ENCODE peak calls at places on chromosomes 6 and 20, in four cellular contexts. K is ascending aorta, M is heart left ventricle, W is fibroblast of pulmonary artery. P is an unnamed sample.
A peak's percentile ranks its signal among the peaks of the same experiment; 100 is the strongest.

GRCh38 chr20:54144847-54145246 is 28.9 kb downstream of the CYP24A1 start:
- DNase-seq in K (no peak), M (no peak), W (no peak), P (no peak)

GRCh38 chr6:139037490-139037889 is 8.9 kb downstream of the ABRACL start:
- DNase-seq in K (no peak), M (no peak), W (peak; percentile 90), P (peak; percentile 98)

GRCh38 chr6:704037-704436 is 11.1 kb upstream of the EXOC2 start:
- DNase-seq in K (no peak), M (no peak), W (no peak), P (no peak)

GRCh38 chr6:32432050-32432450 is 7.6 kb upstream of the HLA-DRA start:
- DNase-seq in K (no peak), M (no peak), W (peak; percentile 55), P (peak; percentile 53)

GRCh38 chr6:149545258-149545753 is 537 bp downstream of the PPIL4 start:
- DNase-seq in K (peak; percentile 75), M (peak; percentile 35), W (peak; percentile 78), P (peak; percentile 71)

GRCh38 chr6:53517021-53517420 is 27.9 kb downstream of the GCLC start:
- DNase-seq in K (no peak), M (no peak), W (peak; percentile 12), P (peak; percentile 39)

GRCh38 chr6:6699741-6700367 is 111.3 kb downstream of the LY86 start:
- DNase-seq in K (peak; percentile 80), M (peak; percentile 90), W (peak; percentile 96), P (peak; percentile 97)

GRCh38 chr20:50328161-50328979 is 137.7 kb downstream of the CEBPB start:
- DNase-seq in K (no peak), M (no peak), W (no peak), P (no peak)

GRCh38 chr6:52571099-52571755 is 5.6 kb downstream of the TRAM2 start:
- DNase-seq in K (peak; percentile 72), M (no peak), W (no peak), P (no peak)

GRCh38 chr6:36615018-36615761 is 21.0 kb downstream of the SRSF3 start:
- DNase-seq in K (peak; percentile 73), M (peak; percentile 56), W (peak; percentile 82), P (peak; percentile 81)

GRCh38 chr6:84408028-84408427 is 180.6 kb upstream of the CEP162 start:
- DNase-seq in K (no peak), M (no peak), W (no peak), P (peak; percentile 37)

GRCh38 chr20:9838378-9839295 is at the start of gene PAK5:
- DNase-seq in K (peak; percentile 78), M (no peak), W (peak; percentile 18), P (peak; percentile 7)

GRCh38 chr6:63804381-63804956 is 168.9 kb downstream of the PHF3 start:
- DNase-seq in K (no peak), M (no peak), W (peak; percentile 84), P (peak; percentile 98)

GRCh38 chr6:105243487-105243886 is 63.7 kb upstream of the POPDC3 start:
- DNase-seq in K (no peak), M (no peak), W (no peak), P (no peak)

GRCh38 chr6:6556738-6557503 is 31.6 kb upstream of the LY86 start:
- DNase-seq in K (no peak), M (no peak), W (peak; percentile 49), P (peak; percentile 48)

GRCh38 chr6:165181951-165182414 is 127.4 kb downstream of the C6orf118 start:
- DNase-seq in K (no peak), M (no peak), W (peak; percentile 78), P (peak; percentile 90)

GRCh38 chr6:56652994-56653393 is 10.3 kb upstream of the DST start:
- DNase-seq in K (no peak), M (no peak), W (peak; percentile 80), P (peak; percentile 84)

GRCh38 chr6:151112130-151112529 is 127.6 kb upstream of the AKAP12 start:
- DNase-seq in K (no peak), M (no peak), W (no peak), P (no peak)

GRCh38 chr6:57432919-57433684 is 115.7 kb downstream of the PRIM2 start:
- DNase-seq in K (no peak), M (no peak), W (peak; percentile 21), P (peak; percentile 71)

GRCh38 chr6:43990275-43990626 is 137.0 kb downstream of the MRPL14 start:
- DNase-seq in K (no peak), M (peak; percentile 80), W (no peak), P (peak; percentile 27)

GRCh38 chr20:33475381-33476160 is 14.3 kb upstream of the CBFA2T2 start:
- DNase-seq in K (no peak), M (no peak), W (no peak), P (no peak)

GRCh38 chr6:46014054-46014453 is 1.6 kb downstream of the CLIC5 start:
- DNase-seq in K (no peak), M (no peak), W (no peak), P (no peak)

GRCh38 chr6:46014511-46015118 is 1.0 kb downstream of the CLIC5 start:
- DNase-seq in K (no peak), M (peak; percentile 67), W (no peak), P (no peak)

GRCh38 chr6:46013639-46014038 is 2.0 kb downstream of the CLIC5 start:
- DNase-seq in K (no peak), M (no peak), W (no peak), P (no peak)

GRCh38 chr6:46016063-46016608 is 476 bp upstream of the CLIC5 start:
- DNase-seq in K (no peak), M (no peak), W (no peak), P (no peak)

GRCh38 chr6:46015119-46015968 is at the start of gene CLIC5:
- DNase-seq in K (peak; percentile 61), M (peak; percentile 89), W (no peak), P (no peak)
- H3K4me3 ChIP-seq in K (peak within 1 kb of the TSS; percentile 55), M (peak within 1 kb of the TSS; percentile 67), W (no peak within 1 kb of the TSS), P (peak within 1 kb of the TSS; percentile 3)

DNA sequence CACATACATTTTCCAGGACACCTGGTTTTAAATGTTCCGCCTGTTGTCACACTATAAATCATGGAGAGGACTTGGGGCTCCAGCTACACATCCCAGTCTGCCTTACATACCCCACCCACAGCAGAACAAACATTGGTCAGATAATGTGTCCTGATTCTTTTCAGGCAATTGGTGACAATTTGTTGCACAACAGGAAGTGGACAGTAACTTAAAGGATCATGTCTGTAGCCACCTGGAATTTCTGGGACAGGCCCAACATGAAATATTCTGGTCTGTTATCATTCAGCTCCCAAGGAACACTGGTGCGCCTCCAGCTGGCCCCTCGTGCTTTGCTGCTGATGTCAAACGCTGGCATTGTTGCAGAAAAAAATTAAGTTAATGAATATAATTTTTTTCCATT is 117.2 kb downstream of the SOBP start:
- DNase-seq in K (no peak), M (peak; percentile 46), W (peak; percentile 38), P (peak; percentile 31)
- TF ChIP-seq CTCF in K (no peak), M (peak; percentile 41), W (peak; percentile 16), P (no peak)

GRCh38 chr6:100838011-100838410 is 43.1 kb downstream of the ASCC3 start:
- DNase-seq in K (no peak), M (no peak), W (no peak), P (no peak)
- H3K4me3 ChIP-seq in K (no peak overlapping the region), M (no peak overlapping the region), W (no peak overlapping the region), P (no peak overlapping the region)

DNA sequence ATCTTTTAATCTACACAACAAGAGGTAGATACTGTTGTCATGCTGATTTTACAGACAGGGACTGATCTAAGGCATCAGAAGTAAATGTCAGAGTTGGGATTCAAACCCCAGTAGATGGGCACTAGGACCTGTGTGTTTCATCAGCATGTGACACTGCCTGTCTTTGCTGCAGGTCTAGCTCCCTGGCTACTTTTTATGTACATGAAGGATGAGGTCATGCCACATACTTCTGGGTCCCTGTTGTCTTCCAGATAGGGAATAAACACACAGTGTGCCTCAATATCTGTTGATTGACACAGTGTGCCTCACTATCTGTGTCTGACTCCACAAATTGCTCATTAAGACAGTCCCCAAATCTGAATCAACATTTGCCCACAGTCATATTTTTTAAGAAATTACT is 106.9 kb downstream of the TFAP2B start:
- DNase-seq in K (no peak), M (no peak), W (no peak), P (no peak)
- TF ChIP-seq CTCF in K (no peak), M (no peak), W (no peak), P (no peak)

DNA sequence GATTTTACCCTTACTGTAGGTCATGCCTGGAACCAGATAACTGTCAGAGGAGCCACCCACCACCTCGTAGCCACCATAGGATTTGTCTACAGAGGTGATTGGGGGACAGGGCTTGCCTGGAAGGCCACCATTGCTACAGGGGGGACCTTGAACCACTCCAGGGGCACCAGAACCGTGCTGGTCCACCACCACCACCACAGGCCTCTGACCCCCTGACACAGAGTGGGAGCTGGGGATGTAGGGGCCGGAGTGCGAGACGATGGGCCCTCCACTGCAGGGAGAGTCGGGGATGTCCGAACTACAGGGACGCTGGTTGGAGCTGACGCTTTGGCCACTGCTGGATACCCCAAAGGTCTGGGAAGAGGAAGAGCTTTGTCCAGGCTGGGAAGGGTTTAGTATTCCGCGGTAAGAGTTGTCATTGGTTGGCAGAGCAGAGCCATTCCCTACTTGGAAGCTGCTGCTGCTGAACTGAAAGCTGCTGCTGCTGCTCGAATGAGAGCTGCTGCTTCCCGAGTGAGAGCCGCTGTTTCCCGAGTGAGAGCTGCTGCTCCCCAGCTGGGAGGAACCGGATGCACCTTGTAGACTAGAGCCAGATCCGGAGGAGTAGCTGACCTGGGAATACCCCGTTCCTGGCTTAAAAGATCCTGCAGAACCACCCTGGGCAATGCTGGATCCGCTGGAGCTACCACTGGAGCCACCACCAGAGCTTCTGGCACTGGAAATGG is 2.2 kb downstream of the PSORS1C1 start:
- DNase-seq in K (no peak), M (peak; percentile 53), W (peak; percentile 55), P (peak; percentile 38)
- H3K4me3 ChIP-seq in K (no peak overlapping the region), M (no peak overlapping the region), W (no peak overlapping the region), P (no peak overlapping the region)